ENCODE peak calls at places on chromosomes 2 and 18, in five cellular contexts. W is activated CD8-positive, alpha-beta T cell treated with anti-CD3 and anti-CD28 coated beads for 36 hours; Z is WERI-Rb-1; D is AG10803; K is GM12865. C is an unnamed sample.

GRCh38 chr2:1617425-1618021 is 126.8 kb downstream of the PXDN start:
- DNase-seq in W (no peak), K (no peak), Z (no peak), D (no peak), C (no peak)

GRCh38 chr2:168848220-168848619 is 42.0 kb downstream of the SPC25 start:
- DNase-seq in W (no peak), K (no peak), D (no peak), Z (peak), C (no peak)

GRCh38 chr2:198376677-198377076 is 572.3 kb downstream of the PLCL1 start:
- DNase-seq in K (peak), Z (peak), W (no peak), D (peak), C (no peak)

GRCh38 chr2:8992643-8993042 is 10.8 kb downstream of the MBOAT2 start:
- DNase-seq in W (no peak), Z (no peak), D (no peak), K (no peak), C (no peak)

GRCh38 chr18:23281626-23282436 is 146.5 kb downstream of the CABLES1 start:
- DNase-seq in K (no peak), W (no peak), Z (peak), D (peak), C (no peak)

GRCh38 chr18:44309185-44309584 is 371.5 kb upstream of the SETBP1 start:
- DNase-seq in W (no peak), K (no peak), Z (no peak), D (peak), C (no peak)

GRCh38 chr2:168571061-168571460 is 115.0 kb downstream of the CERS6 start:
- DNase-seq in D (no peak), Z (no peak), W (no peak), K (no peak), C (no peak)

GRCh38 chr2:224178085-224178484 is 139.0 kb upstream of the SERPINE2 start:
- DNase-seq in K (no peak), W (no peak), D (no peak), Z (no peak), C (no peak)

GRCh38 chr2:180696005-180696404 is 284.4 kb upstream of the UBE2E3 start:
- DNase-seq in K (no peak), Z (no peak), D (no peak), W (no peak), C (no peak)

GRCh38 chr2:220682616-220683015 is 889.5 kb downstream of the EPHA4 start:
- DNase-seq in Z (no peak), D (no peak), W (no peak), K (no peak), C (no peak)

GRCh38 chr2:226215902-226216503 is 583.6 kb downstream of the IRS1 start:
- DNase-seq in D (peak), Z (peak), K (peak), W (peak), C (peak)

GRCh38 chr18:62339106-62339988 is 14.2 kb downstream of the TNFRSF11A start:
- DNase-seq in D (peak), Z (no peak), W (peak), K (no peak), C (no peak)

GRCh38 chr2:134401081-134401497 is 147.2 kb downstream of the MGAT5 start:
- DNase-seq in W (no peak), K (no peak), Z (peak), D (peak), C (no peak)

GRCh38 chr2:152635635-152636298 is 81.5 kb downstream of the PRPF40A start:
- DNase-seq in W (peak), K (peak), Z (peak), D (peak), C (peak)

GRCh38 chr2:181742908-181743722 is 62.8 kb upstream of the NEUROD1 start:
- DNase-seq in Z (peak), K (peak), W (peak), D (peak), C (peak)

DNA sequence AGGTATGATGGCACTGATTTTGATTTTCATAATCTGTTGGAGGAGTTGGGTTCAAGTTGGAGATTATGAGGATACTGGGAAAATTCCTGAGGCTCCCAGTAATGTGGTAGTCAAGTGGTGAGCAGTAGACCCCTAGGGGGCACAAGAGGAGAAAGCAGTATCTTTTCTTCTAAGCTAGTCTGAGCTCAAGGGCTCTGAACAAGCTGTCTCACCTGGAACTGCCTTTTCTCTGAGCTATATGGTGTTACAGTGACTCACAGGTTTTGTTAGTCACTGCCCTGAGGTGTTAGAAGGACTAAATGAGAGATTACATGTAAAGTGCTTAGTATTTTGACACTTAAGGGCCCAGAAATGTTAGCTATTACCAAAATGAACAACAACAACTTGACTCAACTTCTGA is 42.2 kb downstream of the CD302 start:
- DNase-seq in W (peak), Z (no peak), D (no peak), K (no peak), C (no peak)
- TF ChIP-seq CTCF in W (peak), Z (peak), D (peak), K (peak), C (no peak)

DNA sequence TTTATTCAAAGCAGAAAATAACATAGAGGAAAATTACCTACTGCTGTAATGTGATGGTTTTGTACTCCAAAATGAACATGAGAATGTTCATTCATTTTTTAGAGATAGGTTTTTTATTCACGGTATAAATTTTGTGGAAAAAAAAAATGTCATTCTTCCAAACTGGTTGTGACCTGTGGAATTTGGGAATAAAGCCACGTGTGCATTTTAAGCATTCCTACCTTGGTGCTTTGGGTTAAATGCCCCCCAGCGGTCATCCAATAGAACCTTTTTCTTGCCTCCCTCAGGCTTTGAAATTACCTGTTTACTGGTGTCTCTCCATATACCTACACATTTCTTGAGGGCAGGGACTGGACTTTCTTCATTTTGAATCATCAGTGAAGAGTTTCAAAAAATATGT is 740.7 kb downstream of the DPP10 start:
- DNase-seq in D (no peak), W (no peak), Z (no peak), K (no peak), C (no peak)
- TF ChIP-seq CTCF in D (no peak), W (no peak), Z (no peak), K (no peak), C (no peak)

GRCh38 chr2:233794128-233794658 is 16.1 kb downstream of the MROH2A start:
- DNase-seq in K (no peak), Z (no peak), W (no peak), D (no peak), C (no peak)
- TF ChIP-seq CTCF in K (no peak), Z (no peak), W (no peak), D (no peak), C (no peak)

GRCh38 chr18:48138211-48138610 is 207.8 kb upstream of the SMAD2 start:
- DNase-seq in W (no peak), K (no peak), Z (no peak), D (no peak), C (no peak)
- TF ChIP-seq CTCF in W (no peak), K (no peak), Z (no peak), D (no peak), C (no peak)

GRCh38 chr2:143161982-143162837 is 33.0 kb downstream of the ARHGAP15 start:
- DNase-seq in Z (peak), K (peak), W (peak), D (peak), C (peak)
- TF ChIP-seq CTCF in Z (peak), K (peak), W (peak), D (peak), C (peak)

GRCh38 chr2:127016329-127016728 is 90.6 kb downstream of the BIN1 start:
- DNase-seq in W (no peak), K (no peak), D (no peak), Z (no peak), C (no peak)
- TF ChIP-seq CTCF in W (no peak), K (no peak), D (no peak), Z (no peak), C (no peak)

GRCh38 chr2:12031871-12032270 is 285.4 kb downstream of the LPIN1 start:
- DNase-seq in W (no peak), D (no peak), Z (no peak), K (peak), C (no peak)

GRCh38 chr2:12034303-12034861 is 287.9 kb downstream of the LPIN1 start:
- DNase-seq in W (no peak), D (no peak), Z (no peak), K (peak), C (no peak)

GRCh38 chr2:12033494-12033893 is 287.1 kb downstream of the LPIN1 start:
- DNase-seq in Z (no peak), D (no peak), K (no peak), W (no peak), C (no peak)

GRCh38 chr2:12032975-12033374 is 286.5 kb downstream of the LPIN1 start:
- DNase-seq in K (no peak), Z (no peak), D (peak), W (no peak), C (no peak)

GRCh38 chr2:12032421-12032820 is 286.0 kb downstream of the LPIN1 start:
- DNase-seq in K (peak), W (peak), Z (no peak), D (no peak), C (peak)
- TF ChIP-seq CTCF in K (peak), W (no peak), Z (no peak), D (no peak), C (no peak)

C was measured in GM20000.